ENCODE peak calls at places on chromosome 11, in eight cellular contexts. M is cardiac fibroblast, K is mucosa of descending colon, X is A549, N is transverse colon, U is gastrocnemius medialis, C is bronchial epithelial cell, P is choroid plexus epithelial cell. V is an unnamed sample.
A peak's percentile ranks its signal among the peaks of the same experiment; 100 is the strongest.

GRCh38 chr11:121059605-121060004 is 35.7 kb downstream of the TBCEL start:
- DNase-seq in M (no peak), K (no peak), X (no peak), N (no peak), U (no peak), C (no peak), P (peak; percentile 13), V (no peak)

GRCh38 chr11:65047581-65048422 is 6.8 kb downstream of the SAC3D1 start:
- DNase-seq in M (no peak), K (no peak), X (no peak), N (no peak), U (no peak), C (no peak), P (peak; percentile 19), V (peak; percentile 22)

GRCh38 chr11:102319544-102319943 is 2.3 kb downstream of the BIRC3 start:
- DNase-seq in M (no peak), K (no peak), X (no peak), N (no peak), U (no peak), C (no peak), P (no peak), V (no peak)

GRCh38 chr11:34203377-34203801 is 98.0 kb downstream of the NAT10 start:
- DNase-seq in M (no peak), K (no peak), X (no peak), N (no peak), U (no peak), C (no peak), P (no peak), V (no peak)

GRCh38 chr11:11586465-11586864 is 35.3 kb downstream of the GALNT18 start:
- DNase-seq in M (no peak), K (no peak), X (no peak), N (no peak), U (no peak), C (no peak), P (no peak), V (no peak)

GRCh38 chr11:13136272-13136596 is 127.1 kb downstream of the RASSF10 start:
- DNase-seq in M (no peak), K (no peak), X (no peak), N (no peak), U (no peak), C (no peak), P (no peak), V (no peak)

GRCh38 chr11:8867856-8868705 is 42.9 kb upstream of the AKIP1 start:
- DNase-seq in M (peak; percentile 75), K (no peak), X (no peak), N (no peak), U (no peak), C (peak; percentile 44), P (peak; percentile 61), V (peak; percentile 89)

GRCh38 chr11:65026810-65027209 is 429 bp upstream of the SNX15 start:
- DNase-seq in M (no peak), K (no peak), X (no peak), N (no peak), U (no peak), C (peak; percentile 82), P (no peak), V (no peak)

GRCh38 chr11:109037856-109038780 is 373.2 kb downstream of the DDX10 start:
- DNase-seq in M (peak; percentile 85), K (no peak), X (no peak), N (no peak), U (no peak), C (peak; percentile 46), P (peak; percentile 54), V (peak; percentile 99)

GRCh38 chr11:127625402-127625801 is 624.8 kb upstream of the KIRREL3 start:
- DNase-seq in M (no peak), K (no peak), X (no peak), N (no peak), U (no peak), C (no peak), P (no peak), V (no peak)

GRCh38 chr11:66744485-66745355 is 15.7 kb upstream of the SPTBN2 start:
- DNase-seq in M (peak; percentile 59), K (peak; percentile 95), X (peak; percentile 94), N (peak; percentile 91), U (peak; percentile 70), C (peak; percentile 61), P (peak; percentile 53), V (peak; percentile 44)

GRCh38 chr11:123330471-123330870 is 99.6 kb upstream of the GRAMD1B start:
- DNase-seq in M (no peak), K (no peak), X (no peak), N (no peak), U (no peak), C (no peak), P (no peak), V (no peak)

GRCh38 chr11:2118674-2119073 is 20.5 kb downstream of the IGF2 start:
- DNase-seq in M (no peak), K (no peak), X (no peak), N (no peak), U (no peak), C (peak; percentile 11), P (no peak), V (peak; percentile 34)

GRCh38 chr11:2122222-2122906 is 16.8 kb downstream of the IGF2 start:
- DNase-seq in M (peak; percentile 57), K (peak; percentile 4), X (no peak), N (no peak), U (no peak), C (no peak), P (peak; percentile 55), V (peak; percentile 63)

GRCh38 chr11:2121227-2122130 is 17.7 kb downstream of the IGF2 start:
- DNase-seq in M (no peak), K (peak; percentile 14), X (no peak), N (no peak), U (no peak), C (no peak), P (no peak), V (no peak)

GRCh38 chr11:2122907-2123627 is 16.1 kb downstream of the IGF2 start:
- DNase-seq in M (no peak), K (peak; percentile 17), X (no peak), N (no peak), U (no peak), C (no peak), P (no peak), V (no peak)

DNA sequence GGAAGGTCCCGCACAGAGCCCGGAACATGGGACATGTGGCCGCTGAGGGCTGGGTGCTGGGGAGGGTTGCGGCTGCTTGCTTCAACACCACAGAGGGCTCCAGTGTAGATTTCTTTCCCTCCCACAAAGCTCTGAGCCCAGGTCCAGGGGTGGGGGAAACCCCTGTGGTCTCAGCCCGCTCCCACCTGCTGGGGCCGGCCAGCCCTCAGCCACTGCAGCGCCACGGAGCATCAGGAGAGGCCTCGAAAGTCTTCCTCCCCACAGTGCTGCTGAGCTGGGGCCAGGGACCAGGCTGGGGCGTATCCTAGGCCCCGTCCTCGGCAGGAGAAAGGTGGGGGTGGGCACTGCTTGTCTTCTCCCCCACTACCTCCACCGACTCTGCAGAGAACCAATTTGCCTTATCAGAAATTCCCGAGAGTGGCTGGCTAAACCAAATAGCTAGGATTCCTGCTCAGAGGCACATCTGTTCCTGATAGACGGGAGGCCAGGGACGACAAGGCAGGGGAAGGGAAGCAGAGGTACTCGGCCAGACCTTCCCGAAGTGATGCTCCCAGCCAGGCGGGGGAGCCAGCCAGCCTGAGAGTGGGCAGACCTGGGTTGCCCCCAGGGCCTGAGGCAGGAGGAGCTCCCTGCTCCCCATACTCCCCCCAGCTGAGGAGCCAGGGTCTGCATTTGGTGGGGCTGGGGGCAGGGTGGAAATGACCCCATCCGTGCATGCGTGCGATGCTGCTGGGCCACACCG is 18.7 kb downstream of the IGF2 start:
- DNase-seq in M (no peak), K (peak; percentile 14), X (no peak), N (no peak), U (no peak), C (no peak), P (no peak), V (peak; percentile 48)
- H3K4me3 ChIP-seq in M (no peak overlapping the region), K (no peak overlapping the region), X (no peak overlapping the region), N (no peak overlapping the region), U (no peak overlapping the region), C (no peak overlapping the region), P (no peak overlapping the region), V (no peak overlapping the region)

GRCh38 chr11:5631426-5631825 is 6.6 kb downstream of the TRIM34 start:
- DNase-seq in M (no peak), K (no peak), X (no peak), N (no peak), U (no peak), C (no peak), P (no peak), V (no peak)
- TF ChIP-seq CTCF in M (no peak), K (no peak), X (no peak), N (no peak), U (no peak), C (no peak), P (no peak), V (no peak)

DNA sequence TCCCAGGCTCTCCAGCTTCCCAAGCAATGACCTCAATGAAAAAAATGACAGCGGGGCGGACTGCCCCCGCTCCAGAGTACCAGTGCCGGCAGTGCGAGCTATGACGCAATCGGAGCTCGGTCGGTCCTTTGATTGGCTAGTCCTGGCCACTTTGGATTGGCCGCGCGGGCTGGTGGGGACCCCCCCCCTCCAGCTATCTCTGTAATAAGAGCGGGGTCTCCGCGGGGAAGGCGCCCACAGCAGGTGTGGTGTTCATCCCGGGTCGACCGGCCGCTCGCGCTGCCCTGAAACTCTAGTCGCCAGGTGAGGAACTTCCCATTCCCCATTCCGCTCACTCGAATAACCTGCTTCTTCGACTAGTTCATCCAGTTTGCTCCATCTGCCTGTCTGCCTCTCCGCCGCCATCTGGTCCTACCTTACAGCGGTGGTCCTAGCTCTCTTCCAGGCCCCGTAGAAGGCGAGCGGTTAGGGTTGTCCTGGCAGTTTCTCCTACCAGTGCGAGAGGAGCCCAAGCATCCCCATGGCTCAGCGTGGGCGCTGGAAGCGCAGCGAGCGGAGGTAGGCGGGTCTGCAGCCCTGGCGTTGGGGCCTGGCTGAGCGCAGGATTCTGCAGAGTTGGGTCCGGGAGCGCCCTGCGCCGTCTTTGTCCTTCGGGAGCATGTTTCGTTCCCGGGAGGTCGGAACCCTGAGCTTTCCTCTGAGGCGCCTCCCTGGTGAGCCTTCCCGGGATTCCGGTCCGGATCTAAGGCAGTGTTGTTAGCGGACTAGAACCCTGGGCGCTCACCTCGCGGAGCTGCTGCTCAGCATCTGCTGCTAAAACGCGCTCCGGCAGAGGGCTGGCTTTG is at the start of gene CALCB:
- DNase-seq in M (peak; percentile 8), K (no peak), X (no peak), N (no peak), U (no peak), C (peak; percentile 13), P (no peak), V (peak; percentile 12)
- H3K4me3 ChIP-seq in M (peak within 1 kb of the TSS; percentile 21), K (no peak within 1 kb of the TSS), X (peak within 1 kb of the TSS; percentile 49), N (peak within 1 kb of the TSS; percentile 8), U (peak within 1 kb of the TSS; percentile 34), C (peak within 1 kb of the TSS; percentile 28), P (no peak within 1 kb of the TSS), V (peak within 1 kb of the TSS; percentile 29)

DNA sequence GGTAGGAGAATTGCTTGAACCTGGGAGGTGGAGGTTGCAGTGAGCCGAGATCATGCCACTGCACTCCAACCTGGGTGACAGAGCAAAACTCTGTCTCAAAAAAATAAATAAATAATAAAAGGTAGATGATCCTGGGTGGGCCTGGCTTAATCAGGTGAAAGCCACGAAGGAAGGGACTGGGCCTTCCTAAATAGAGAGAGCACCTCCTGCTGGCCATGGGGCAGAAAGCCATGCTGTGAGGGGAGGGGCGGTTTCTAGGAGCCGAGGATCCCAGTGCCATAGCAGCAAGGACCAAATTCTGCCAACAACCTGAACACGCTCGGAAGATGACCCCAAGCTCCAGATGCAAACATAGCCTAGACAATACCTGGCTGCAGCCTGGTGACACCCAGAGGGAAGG is 24.5 kb upstream of the DGKZ start:
- DNase-seq in M (peak; percentile 56), K (peak; percentile 51), X (no peak), N (no peak), U (no peak), C (no peak), P (peak; percentile 41), V (peak; percentile 46)
- TF ChIP-seq CTCF in M (peak; percentile 64), K (no peak), X (peak; percentile 13), N (peak; percentile 29), U (no peak), C (no peak), P (peak; percentile 61), V (peak; percentile 59)